ENCODE peak calls at places on chromosome 1, in five cellular contexts. One of them, this sample, is unnamed.

GRCh38 chr1:162846256-162847212 is 14.4 kb downstream of the CCDC190 start:
- DNase-seq in mesendoderm: no peak
- DNase-seq in endodermal cell: no peak
- DNase-seq in aorta: no peak
- DNase-seq in neural progenitor cell: no peak
- DNase-seq in this sample: no peak

GRCh38 chr1:30190481-30191153 is 532.8 kb downstream of the MATN1 start:
- DNase-seq in neural progenitor cell: no peak
- DNase-seq in endodermal cell: no peak
- DNase-seq in mesendoderm: no peak
- DNase-seq in aorta: no peak
- DNase-seq in this sample: no peak

GRCh38 chr1:24865168-24865567 is 64.9 kb downstream of the RUNX3 start:
- DNase-seq in neural progenitor cell: no peak
- DNase-seq in mesendoderm: no peak
- DNase-seq in endodermal cell: no peak
- DNase-seq in aorta: no peak
- DNase-seq in this sample: no peak

GRCh38 chr1:216723274-216723780 is at the start of gene ESRRG:
- DNase-seq in endodermal cell: peak; percentile 95
- DNase-seq in aorta: no peak
- DNase-seq in mesendoderm: peak; percentile 83
- DNase-seq in neural progenitor cell: peak; percentile 79
- DNase-seq in this sample: peak; percentile 43

GRCh38 chr1:206797534-206798383 is 25.5 kb upstream of the IL10 start:
- DNase-seq in neural progenitor cell: peak; percentile 65
- DNase-seq in mesendoderm: peak; percentile 65
- DNase-seq in aorta: no peak
- DNase-seq in endodermal cell: peak; percentile 86
- DNase-seq in this sample: peak; percentile 22

GRCh38 chr1:78292361-78292760 is 198.4 kb upstream of the PTGFR start:
- DNase-seq in mesendoderm: no peak
- DNase-seq in aorta: no peak
- DNase-seq in neural progenitor cell: no peak
- DNase-seq in endodermal cell: no peak
- DNase-seq in this sample: no peak

GRCh38 chr1:159778266-159778665 is 2.5 kb upstream of the DUSP23 start:
- DNase-seq in aorta: no peak
- DNase-seq in mesendoderm: no peak
- DNase-seq in neural progenitor cell: no peak
- DNase-seq in endodermal cell: no peak
- DNase-seq in this sample: no peak

GRCh38 chr1:155485945-155486344 is 76.7 kb downstream of the ASH1L start:
- DNase-seq in endodermal cell: no peak
- DNase-seq in neural progenitor cell: no peak
- DNase-seq in mesendoderm: no peak
- DNase-seq in aorta: no peak
- DNase-seq in this sample: no peak

GRCh38 chr1:158821723-158822122 is 9.4 kb upstream of the MNDA start:
- DNase-seq in neural progenitor cell: no peak
- DNase-seq in aorta: no peak
- DNase-seq in mesendoderm: no peak
- DNase-seq in endodermal cell: no peak
- DNase-seq in this sample: no peak

GRCh38 chr1:6198646-6199297 is 623 bp downstream of the RPL22 start:
- DNase-seq in neural progenitor cell: no peak
- DNase-seq in endodermal cell: no peak
- DNase-seq in mesendoderm: no peak
- DNase-seq in aorta: no peak
- DNase-seq in this sample: no peak

GRCh38 chr1:160351629-160352028 is 8.4 kb downstream of the NCSTN start:
- DNase-seq in aorta: no peak
- DNase-seq in neural progenitor cell: no peak
- DNase-seq in mesendoderm: no peak
- DNase-seq in endodermal cell: no peak
- DNase-seq in this sample: no peak

GRCh38 chr1:31749785-31750345 is 14.3 kb downstream of the ADGRB2 start:
- DNase-seq in neural progenitor cell: no peak
- DNase-seq in aorta: no peak
- DNase-seq in mesendoderm: no peak
- DNase-seq in endodermal cell: no peak
- DNase-seq in this sample: no peak
- H3K27ac ChIP-seq in neural progenitor cell: no peak overlapping the region
- H3K27ac ChIP-seq in aorta: no peak overlapping the region
- H3K27ac ChIP-seq in mesendoderm: no peak overlapping the region
- H3K27ac ChIP-seq in endodermal cell: no peak overlapping the region
- H3K27ac ChIP-seq in this sample: no peak overlapping the region

GRCh38 chr1:33442141-33442540 is 11.2 kb upstream of the PHC2 start:
- DNase-seq in mesendoderm: no peak
- DNase-seq in aorta: no peak
- DNase-seq in neural progenitor cell: no peak
- DNase-seq in endodermal cell: no peak
- DNase-seq in this sample: no peak
- H3K4me1 ChIP-seq in mesendoderm: no peaks in the 10 kb centered on the region
- H3K4me1 ChIP-seq in aorta: no peaks in the 10 kb centered on the region
- H3K4me1 ChIP-seq in neural progenitor cell: peaks cover 7% of the 10 kb centered on the region
- H3K4me1 ChIP-seq in endodermal cell: no peaks in the 10 kb centered on the region
- H3K4me1 ChIP-seq in this sample: no peaks in the 10 kb centered on the region

GRCh38 chr1:94641990-94642389 is 100.4 kb upstream of the F3 start:
- DNase-seq in mesendoderm: no peak
- DNase-seq in aorta: no peak
- DNase-seq in endodermal cell: no peak
- DNase-seq in neural progenitor cell: no peak
- DNase-seq in this sample: no peak
- H3K4me3 ChIP-seq in mesendoderm: no peak overlapping the region
- H3K4me3 ChIP-seq in aorta: no peak overlapping the region
- H3K4me3 ChIP-seq in endodermal cell: no peak overlapping the region
- H3K4me3 ChIP-seq in neural progenitor cell: no peak overlapping the region
- H3K4me3 ChIP-seq in this sample: no peak overlapping the region

GRCh38 chr1:46302091-46303037 is 1.1 kb downstream of the LRRC41 start:
- DNase-seq in neural progenitor cell: peak; percentile 85
- DNase-seq in mesendoderm: peak; percentile 72
- DNase-seq in aorta: peak; percentile 75
- DNase-seq in endodermal cell: peak; percentile 85
- DNase-seq in this sample: peak; percentile 66
- H3K27ac ChIP-seq in neural progenitor cell: peak overlapping the region; percentile 97
- H3K27ac ChIP-seq in mesendoderm: peak overlapping the region; percentile 85
- H3K27ac ChIP-seq in aorta: peak overlapping the region; percentile 93
- H3K27ac ChIP-seq in endodermal cell: peak overlapping the region; percentile 100
- H3K27ac ChIP-seq in this sample: peak overlapping the region; percentile 96

DNA sequence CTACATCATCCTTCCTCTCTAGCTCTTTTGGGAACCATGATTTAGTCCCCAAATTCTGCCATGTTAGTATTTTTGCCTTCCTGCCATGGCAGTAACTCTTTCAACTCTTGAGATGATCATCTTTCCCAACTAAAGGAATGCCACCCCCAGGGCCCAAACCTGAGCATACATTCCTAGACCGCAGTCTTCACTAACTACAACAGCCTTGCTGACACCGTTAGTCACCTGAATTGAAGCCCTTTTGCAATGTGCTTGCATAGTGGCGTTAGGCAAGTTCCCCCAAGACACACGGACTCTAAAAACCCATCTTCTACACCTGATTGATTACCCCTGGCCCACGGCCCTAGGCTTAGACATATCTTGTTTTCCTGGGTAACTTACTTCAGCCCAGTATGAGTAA is 16.4 kb upstream of the YTHDF2 start:
- DNase-seq in neural progenitor cell: no peak
- DNase-seq in endodermal cell: no peak
- DNase-seq in mesendoderm: peak; percentile 63
- DNase-seq in aorta: no peak
- DNase-seq in this sample: no peak
- H3K4me1 ChIP-seq in neural progenitor cell: peaks cover 7% of the 10 kb centered on the region
- H3K4me1 ChIP-seq in endodermal cell: no peaks in the 10 kb centered on the region
- H3K4me1 ChIP-seq in mesendoderm: no peaks in the 10 kb centered on the region
- H3K4me1 ChIP-seq in aorta: no peaks in the 10 kb centered on the region
- H3K4me1 ChIP-seq in this sample: no peaks in the 10 kb centered on the region

DNA sequence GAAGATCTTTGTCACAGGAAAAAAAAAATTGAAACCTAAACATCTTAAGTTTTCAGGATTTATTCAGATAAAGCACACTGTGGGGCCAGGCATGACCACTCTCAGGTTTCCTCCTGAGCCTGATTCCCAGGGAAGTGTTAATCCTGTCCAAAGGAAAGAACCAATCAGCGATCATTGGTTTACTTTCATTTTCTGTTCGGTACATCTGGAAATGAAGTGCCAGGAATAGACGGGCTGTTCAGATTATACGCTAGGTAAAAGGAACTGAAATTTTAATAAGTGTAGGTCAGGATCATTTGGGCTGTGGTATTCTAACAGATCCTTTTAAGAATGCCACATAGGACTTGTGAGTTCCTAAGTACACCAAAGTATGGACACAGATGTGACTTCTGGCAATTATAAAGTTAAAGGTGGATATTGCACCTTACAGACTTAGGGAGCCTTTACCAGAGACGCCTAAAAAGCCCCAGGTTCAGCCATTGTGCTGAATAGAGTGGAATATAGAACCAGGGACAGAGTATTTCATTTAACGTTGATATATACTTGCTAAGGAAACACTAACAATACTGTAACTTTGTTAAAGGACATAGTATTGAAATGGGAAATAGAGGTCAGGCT is 9.3 kb upstream of the CACYBP start:
- DNase-seq in aorta: no peak
- DNase-seq in mesendoderm: no peak
- DNase-seq in endodermal cell: no peak
- DNase-seq in neural progenitor cell: no peak
- DNase-seq in this sample: no peak
- H3K4me3 ChIP-seq in aorta: peak overlapping the region; percentile 21
- H3K4me3 ChIP-seq in mesendoderm: no peak overlapping the region
- H3K4me3 ChIP-seq in endodermal cell: no peak overlapping the region
- H3K4me3 ChIP-seq in neural progenitor cell: no peak overlapping the region
- H3K4me3 ChIP-seq in this sample: peak overlapping the region; percentile 50

DNA sequence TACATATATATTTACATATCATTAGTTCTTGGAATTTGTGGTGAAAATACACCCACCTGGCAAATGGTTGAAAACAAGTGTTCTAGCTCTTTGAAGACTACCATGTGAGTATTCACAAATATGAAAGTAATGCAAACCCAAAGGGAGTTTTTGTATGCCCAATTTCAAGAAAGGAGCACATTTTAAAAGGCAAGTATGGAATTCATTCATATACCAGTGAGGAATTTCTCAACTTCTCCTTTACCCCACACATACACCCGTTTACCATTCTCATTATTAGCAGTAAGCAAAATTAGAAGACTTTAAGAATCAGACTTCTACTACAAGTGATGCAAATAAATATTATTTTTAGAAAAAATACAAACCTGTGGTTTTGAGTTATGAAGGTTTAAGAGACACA is 8.1 kb downstream of the RABGAP1L start:
- DNase-seq in mesendoderm: no peak
- DNase-seq in aorta: no peak
- DNase-seq in endodermal cell: no peak
- DNase-seq in neural progenitor cell: no peak
- DNase-seq in this sample: no peak
- H3K27ac ChIP-seq in mesendoderm: no peak overlapping the region
- H3K27ac ChIP-seq in aorta: no peak overlapping the region
- H3K27ac ChIP-seq in endodermal cell: no peak overlapping the region
- H3K27ac ChIP-seq in neural progenitor cell: no peak overlapping the region
- H3K27ac ChIP-seq in this sample: no peak overlapping the region

DNA sequence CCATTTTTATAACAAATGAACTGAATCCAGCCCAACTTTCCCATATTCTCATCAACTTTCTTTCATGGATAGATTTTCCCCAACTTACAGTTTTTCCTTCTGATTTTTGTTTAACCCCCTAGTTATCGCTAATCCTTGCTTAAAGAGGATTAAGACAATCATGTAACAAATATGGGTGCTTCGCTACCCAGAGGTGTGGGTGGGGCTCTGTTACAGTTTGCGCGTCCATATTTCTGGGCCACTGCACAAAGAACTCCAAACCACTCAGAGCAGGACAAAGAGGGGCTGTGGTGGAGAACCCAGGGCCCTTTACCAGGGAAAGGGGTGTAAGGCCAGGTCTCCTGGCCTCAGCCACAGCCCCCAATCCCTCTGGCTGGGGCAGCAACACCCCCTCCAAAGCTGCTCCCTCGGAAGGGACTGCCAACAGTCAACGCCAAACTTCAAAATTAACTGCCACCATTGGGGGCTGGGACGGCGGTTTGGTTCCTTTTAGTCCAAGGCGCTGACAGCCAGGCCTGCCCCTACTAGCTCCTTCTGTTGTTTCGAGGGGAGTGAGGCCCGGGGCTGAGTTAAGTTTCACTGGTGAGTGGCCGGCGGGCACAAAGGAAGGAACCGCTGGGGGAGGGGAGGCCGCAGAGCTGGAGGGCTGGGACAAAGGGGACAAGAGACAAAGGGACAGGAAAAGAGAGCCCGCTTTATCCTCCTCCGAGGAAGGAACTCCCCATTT is 27.9 kb downstream of the SSBP3 start:
- DNase-seq in aorta: no peak
- DNase-seq in endodermal cell: peak; percentile 86
- DNase-seq in mesendoderm: peak; percentile 87
- DNase-seq in neural progenitor cell: peak; percentile 95
- DNase-seq in this sample: no peak
- H3K4me1 ChIP-seq in aorta: no peaks in the 10 kb centered on the region
- H3K4me1 ChIP-seq in endodermal cell: peaks cover 66% of the 10 kb centered on the region
- H3K4me1 ChIP-seq in mesendoderm: peaks cover 38% of the 10 kb centered on the region
- H3K4me1 ChIP-seq in neural progenitor cell: peaks cover 67% of the 10 kb centered on the region
- H3K4me1 ChIP-seq in this sample: peaks cover 11% of the 10 kb centered on the region

DNA sequence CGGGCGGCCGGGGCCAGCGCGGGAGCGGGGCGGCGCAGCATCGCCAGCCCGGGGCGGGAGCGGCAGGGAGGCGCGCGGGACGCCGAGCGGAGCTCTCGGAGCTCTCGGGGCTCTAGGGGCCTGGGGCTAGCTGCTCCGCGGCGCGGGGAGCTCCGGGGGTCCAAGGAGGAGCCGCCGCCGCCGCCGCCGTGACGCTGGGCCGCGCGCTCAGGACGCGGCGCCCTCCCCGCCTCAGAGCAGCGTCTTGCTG is 147 bp downstream of the CLSTN1 start:
- DNase-seq in neural progenitor cell: no peak
- DNase-seq in mesendoderm: no peak
- DNase-seq in endodermal cell: no peak
- DNase-seq in aorta: no peak
- DNase-seq in this sample: no peak
- H3K4me3 ChIP-seq in neural progenitor cell: peak overlapping the region; percentile 78
- H3K4me3 ChIP-seq in mesendoderm: peak overlapping the region; percentile 79
- H3K4me3 ChIP-seq in endodermal cell: no peak overlapping the region
- H3K4me3 ChIP-seq in aorta: peak overlapping the region; percentile 81
- H3K4me3 ChIP-seq in this sample: peak overlapping the region; percentile 84

GRCh38 chr1:31665264-31665878 is 20.7 kb upstream of the PEF1 start:
- DNase-seq in aorta: no peak
- DNase-seq in mesendoderm: no peak
- DNase-seq in neural progenitor cell: no peak
- DNase-seq in endodermal cell: no peak
- DNase-seq in this sample: no peak
- H3K27ac ChIP-seq in aorta: no peak overlapping the region
- H3K27ac ChIP-seq in mesendoderm: no peak overlapping the region
- H3K27ac ChIP-seq in neural progenitor cell: no peak overlapping the region
- H3K27ac ChIP-seq in endodermal cell: no peak overlapping the region
- H3K27ac ChIP-seq in this sample: no peak overlapping the region